ENCODE peak calls at places on chromosome 19, in eight cellular contexts. One of them, this sample, is unnamed. For H3K4me1 and H3K27me3, the result is how much of the 10 kb centered on the place peaks cover.

GRCh38 chr19:6417713-6418561 is 6.7 kb downstream of the KHSRP start:
- DNase-seq in right lobe of liver: no peak
- DNase-seq in endodermal cell: peak
- DNase-seq in lower lobe of right lung: no peak
- DNase-seq in GM23338: peak
- DNase-seq in left ventricle myocardium inferior: no peak
- DNase-seq in stomach: no peak
- DNase-seq in K562: no peak
- DNase-seq in this sample: no peak

GRCh38 chr19:5341448-5341820 is 822 bp upstream of the PTPRS start:
- DNase-seq in right lobe of liver: no peak
- DNase-seq in endodermal cell: no peak
- DNase-seq in lower lobe of right lung: no peak
- DNase-seq in GM23338: no peak
- DNase-seq in left ventricle myocardium inferior: no peak
- DNase-seq in stomach: no peak
- DNase-seq in K562: no peak
- DNase-seq in this sample: no peak

GRCh38 chr19:50332264-50333038 is 3.3 kb upstream of the KCNC3 start:
- DNase-seq in right lobe of liver: no peak
- DNase-seq in endodermal cell: peak
- DNase-seq in lower lobe of right lung: peak
- DNase-seq in GM23338: peak
- DNase-seq in left ventricle myocardium inferior: no peak
- DNase-seq in stomach: no peak
- DNase-seq in K562: no peak
- DNase-seq in this sample: no peak

GRCh38 chr19:18895828-18896341 is at the start of gene CERS1:
- DNase-seq in right lobe of liver: no peak
- DNase-seq in endodermal cell: peak
- DNase-seq in lower lobe of right lung: no peak
- DNase-seq in GM23338: peak
- DNase-seq in left ventricle myocardium inferior: no peak
- DNase-seq in stomach: no peak
- DNase-seq in K562: peak
- DNase-seq in this sample: peak

GRCh38 chr19:18919086-18919894 is at the start of the genes COPE and DDX49:
- DNase-seq in right lobe of liver: peak
- DNase-seq in endodermal cell: peak
- DNase-seq in lower lobe of right lung: peak
- DNase-seq in GM23338: peak
- DNase-seq in left ventricle myocardium inferior: peak
- DNase-seq in stomach: peak
- DNase-seq in K562: peak
- DNase-seq in this sample: peak

GRCh38 chr19:32896516-32897214 is 27.1 kb upstream of the SLC7A9 start:
- DNase-seq in right lobe of liver: no peak
- DNase-seq in endodermal cell: no peak
- DNase-seq in lower lobe of right lung: no peak
- DNase-seq in GM23338: no peak
- DNase-seq in left ventricle myocardium inferior: no peak
- DNase-seq in stomach: no peak
- DNase-seq in K562: no peak
- DNase-seq in this sample: peak

GRCh38 chr19:17475541-17476115 is 5.3 kb downstream of the SLC27A1 start:
- DNase-seq in right lobe of liver: no peak
- DNase-seq in endodermal cell: no peak
- DNase-seq in lower lobe of right lung: peak
- DNase-seq in GM23338: no peak
- DNase-seq in left ventricle myocardium inferior: peak
- DNase-seq in stomach: peak
- DNase-seq in K562: no peak
- DNase-seq in this sample: peak

GRCh38 chr19:56383826-56384605 is 9.3 kb downstream of the ZNF582 start:
- DNase-seq in right lobe of liver: no peak
- DNase-seq in endodermal cell: no peak
- DNase-seq in lower lobe of right lung: no peak
- DNase-seq in GM23338: peak
- DNase-seq in left ventricle myocardium inferior: no peak
- DNase-seq in stomach: no peak
- DNase-seq in K562: no peak
- DNase-seq in this sample: no peak

GRCh38 chr19:5048727-5049553 is 80.0 kb downstream of the KDM4B start:
- DNase-seq in right lobe of liver: no peak
- DNase-seq in endodermal cell: no peak
- DNase-seq in lower lobe of right lung: no peak
- DNase-seq in GM23338: no peak
- DNase-seq in left ventricle myocardium inferior: no peak
- DNase-seq in stomach: no peak
- DNase-seq in K562: no peak
- DNase-seq in this sample: peak

GRCh38 chr19:55340144-55340783 is 588 bp downstream of the KMT5C start:
- DNase-seq in right lobe of liver: peak
- DNase-seq in endodermal cell: peak
- DNase-seq in lower lobe of right lung: peak
- DNase-seq in GM23338: no peak
- DNase-seq in left ventricle myocardium inferior: no peak
- DNase-seq in stomach: no peak
- DNase-seq in K562: peak
- DNase-seq in this sample: peak

GRCh38 chr19:48588670-48589399 is 17.7 kb upstream of the SPACA4 start:
- DNase-seq in right lobe of liver: peak
- DNase-seq in endodermal cell: peak
- DNase-seq in lower lobe of right lung: peak
- DNase-seq in GM23338: peak
- DNase-seq in left ventricle myocardium inferior: peak
- DNase-seq in stomach: peak
- DNase-seq in K562: peak
- DNase-seq in this sample: peak

GRCh38 chr19:54477650-54478049 is 4.6 kb upstream of the CDC42EP5 start:
- DNase-seq in right lobe of liver: no peak
- DNase-seq in endodermal cell: no peak
- DNase-seq in lower lobe of right lung: no peak
- DNase-seq in GM23338: no peak
- DNase-seq in left ventricle myocardium inferior: no peak
- DNase-seq in stomach: no peak
- DNase-seq in K562: no peak
- DNase-seq in this sample: no peak

GRCh38 chr19:5003781-5004180 is 34.9 kb downstream of the KDM4B start:
- DNase-seq in right lobe of liver: no peak
- DNase-seq in endodermal cell: no peak
- DNase-seq in lower lobe of right lung: no peak
- DNase-seq in GM23338: no peak
- DNase-seq in left ventricle myocardium inferior: no peak
- DNase-seq in stomach: no peak
- DNase-seq in K562: no peak
- DNase-seq in this sample: no peak

GRCh38 chr19:37987356-37988332 is 80.6 kb downstream of the SIPA1L3 start:
- DNase-seq in right lobe of liver: no peak
- DNase-seq in endodermal cell: peak
- DNase-seq in lower lobe of right lung: no peak
- DNase-seq in GM23338: peak
- DNase-seq in left ventricle myocardium inferior: no peak
- DNase-seq in stomach: no peak
- DNase-seq in K562: peak
- DNase-seq in this sample: no peak

GRCh38 chr19:43765109-43765876 is 10.5 kb upstream of the SMG9 start:
- DNase-seq in right lobe of liver: no peak
- DNase-seq in endodermal cell: peak
- DNase-seq in lower lobe of right lung: no peak
- DNase-seq in GM23338: no peak
- DNase-seq in left ventricle myocardium inferior: no peak
- DNase-seq in stomach: peak
- DNase-seq in K562: peak
- DNase-seq in this sample: peak

GRCh38 chr19:16587031-16588023 is 15.1 kb upstream of the SLC35E1 start:
- DNase-seq in right lobe of liver: no peak
- DNase-seq in endodermal cell: peak
- DNase-seq in lower lobe of right lung: peak
- DNase-seq in GM23338: peak
- DNase-seq in left ventricle myocardium inferior: no peak
- DNase-seq in stomach: no peak
- DNase-seq in K562: no peak
- DNase-seq in this sample: no peak

GRCh38 chr19:49216076-49216475 is 58.5 kb downstream of the TRPM4 start:
- DNase-seq in right lobe of liver: no peak
- DNase-seq in endodermal cell: no peak
- DNase-seq in lower lobe of right lung: no peak
- DNase-seq in GM23338: peak
- DNase-seq in left ventricle myocardium inferior: no peak
- DNase-seq in stomach: no peak
- DNase-seq in K562: no peak
- DNase-seq in this sample: no peak

GRCh38 chr19:38046254-38047047 is 139.4 kb downstream of the SIPA1L3 start:
- DNase-seq in right lobe of liver: no peak
- DNase-seq in endodermal cell: no peak
- DNase-seq in lower lobe of right lung: no peak
- DNase-seq in GM23338: no peak
- DNase-seq in left ventricle myocardium inferior: no peak
- DNase-seq in stomach: peak
- DNase-seq in K562: no peak
- DNase-seq in this sample: no peak

GRCh38 chr19:41411094-41411493 is 13.5 kb downstream of the BCKDHA start:
- DNase-seq in right lobe of liver: no peak
- DNase-seq in endodermal cell: no peak
- DNase-seq in lower lobe of right lung: no peak
- DNase-seq in GM23338: no peak
- DNase-seq in left ventricle myocardium inferior: no peak
- DNase-seq in stomach: no peak
- DNase-seq in K562: no peak
- DNase-seq in this sample: no peak
- H3K4me1 ChIP-seq in right lobe of liver: under half
- H3K4me1 ChIP-seq in endodermal cell: under half
- H3K4me1 ChIP-seq in lower lobe of right lung: half or more
- H3K4me1 ChIP-seq in GM23338: under half
- H3K4me1 ChIP-seq in left ventricle myocardium inferior: half or more
- H3K4me1 ChIP-seq in stomach: under half
- H3K4me1 ChIP-seq in K562: under half
- H3K4me1 ChIP-seq in this sample: under half

GRCh38 chr19:14248578-14249011 is 42.6 kb upstream of the ADGRL1 start:
- DNase-seq in right lobe of liver: no peak
- DNase-seq in endodermal cell: peak
- DNase-seq in lower lobe of right lung: no peak
- DNase-seq in GM23338: peak
- DNase-seq in left ventricle myocardium inferior: peak
- DNase-seq in stomach: no peak
- DNase-seq in K562: peak
- DNase-seq in this sample: peak

DNA sequence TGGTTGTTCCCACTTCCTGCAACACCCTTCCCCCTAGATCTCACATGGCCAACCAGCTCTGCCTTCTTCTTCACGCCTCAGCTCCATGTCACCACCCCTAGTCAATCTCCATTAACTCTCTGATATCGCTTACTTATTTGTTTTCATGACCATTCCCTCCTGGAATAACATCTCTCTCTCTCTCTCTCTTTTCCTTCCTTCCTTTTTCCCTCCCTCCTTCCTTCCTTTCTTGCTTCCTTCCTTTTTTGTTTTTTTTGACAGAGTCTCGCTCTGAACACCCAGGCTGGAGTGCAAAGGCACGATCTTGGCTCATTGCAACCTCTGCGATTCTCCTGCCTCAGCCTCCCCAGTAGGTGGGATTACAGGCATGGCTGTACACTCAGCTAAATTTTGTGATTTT is 44.9 kb upstream of the ADGRL1 start:
- DNase-seq in right lobe of liver: no peak
- DNase-seq in endodermal cell: no peak
- DNase-seq in lower lobe of right lung: no peak
- DNase-seq in GM23338: no peak
- DNase-seq in left ventricle myocardium inferior: no peak
- DNase-seq in stomach: no peak
- DNase-seq in K562: no peak
- DNase-seq in this sample: no peak
- H3K27me3 ChIP-seq in right lobe of liver: under half
- H3K27me3 ChIP-seq in endodermal cell: under half
- H3K27me3 ChIP-seq in lower lobe of right lung: under half
- H3K27me3 ChIP-seq in GM23338: under half
- H3K27me3 ChIP-seq in left ventricle myocardium inferior: half or more
- H3K27me3 ChIP-seq in stomach: under half
- H3K27me3 ChIP-seq in K562: under half
- H3K27me3 ChIP-seq in this sample: under half

DNA sequence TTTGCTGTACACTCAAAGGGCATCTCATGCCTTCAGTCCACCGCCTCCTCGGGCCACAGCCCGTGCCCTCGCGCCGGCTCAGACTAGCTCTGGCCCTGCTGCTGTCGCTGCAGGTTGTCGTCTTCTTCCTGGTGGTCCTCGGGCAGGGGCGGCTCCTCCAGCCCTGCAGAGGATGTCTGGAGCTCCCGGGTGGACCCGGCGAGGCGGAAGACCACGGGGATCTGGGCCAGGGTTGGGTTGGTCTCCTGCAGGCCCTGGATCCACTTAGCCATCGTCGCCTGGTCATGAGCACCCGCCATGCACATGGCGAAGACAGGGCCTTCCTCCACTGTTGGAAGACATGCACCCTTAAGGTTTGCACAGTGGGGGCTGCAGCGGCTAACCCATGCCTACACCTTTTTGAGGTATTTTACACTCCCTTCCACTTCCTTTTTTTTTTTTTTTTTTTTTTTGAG is 489 bp upstream of the ZNF653 start:
- DNase-seq in right lobe of liver: no peak
- DNase-seq in endodermal cell: no peak
- DNase-seq in lower lobe of right lung: no peak
- DNase-seq in GM23338: no peak
- DNase-seq in left ventricle myocardium inferior: no peak
- DNase-seq in stomach: no peak
- DNase-seq in K562: no peak
- DNase-seq in this sample: no peak
- H3K4me3 ChIP-seq in right lobe of liver: peak
- H3K4me3 ChIP-seq in endodermal cell: peak
- H3K4me3 ChIP-seq in lower lobe of right lung: peak
- H3K4me3 ChIP-seq in GM23338: peak
- H3K4me3 ChIP-seq in left ventricle myocardium inferior: peak
- H3K4me3 ChIP-seq in stomach: peak
- H3K4me3 ChIP-seq in K562: peak
- H3K4me3 ChIP-seq in this sample: peak

GRCh38 chr19:1252221-1252817 is 3.9 kb downstream of the MIDN start:
- DNase-seq in right lobe of liver: peak
- DNase-seq in endodermal cell: no peak
- DNase-seq in lower lobe of right lung: peak
- DNase-seq in GM23338: no peak
- DNase-seq in left ventricle myocardium inferior: peak
- DNase-seq in stomach: peak
- DNase-seq in K562: no peak
- DNase-seq in this sample: peak

GRCh38 chr19:1251503-1252220 is 3.3 kb downstream of the MIDN start:
- DNase-seq in right lobe of liver: no peak
- DNase-seq in endodermal cell: peak
- DNase-seq in lower lobe of right lung: no peak
- DNase-seq in GM23338: no peak
- DNase-seq in left ventricle myocardium inferior: peak
- DNase-seq in stomach: no peak
- DNase-seq in K562: no peak
- DNase-seq in this sample: no peak

GRCh38 chr19:1254081-1254527 is 5.7 kb downstream of the MIDN start:
- DNase-seq in right lobe of liver: no peak
- DNase-seq in endodermal cell: no peak
- DNase-seq in lower lobe of right lung: peak
- DNase-seq in GM23338: no peak
- DNase-seq in left ventricle myocardium inferior: no peak
- DNase-seq in stomach: no peak
- DNase-seq in K562: no peak
- DNase-seq in this sample: no peak

GRCh38 chr19:1253514-1254080 is 5.2 kb downstream of the MIDN start:
- DNase-seq in right lobe of liver: no peak
- DNase-seq in endodermal cell: no peak
- DNase-seq in lower lobe of right lung: no peak
- DNase-seq in GM23338: no peak
- DNase-seq in left ventricle myocardium inferior: no peak
- DNase-seq in stomach: no peak
- DNase-seq in K562: no peak
- DNase-seq in this sample: no peak

GRCh38 chr19:1252818-1253513 is 4.6 kb downstream of the MIDN start:
- DNase-seq in right lobe of liver: peak
- DNase-seq in endodermal cell: peak
- DNase-seq in lower lobe of right lung: peak
- DNase-seq in GM23338: no peak
- DNase-seq in left ventricle myocardium inferior: peak
- DNase-seq in stomach: peak
- DNase-seq in K562: no peak
- DNase-seq in this sample: peak
- H3K4me1 ChIP-seq in right lobe of liver: half or more
- H3K4me1 ChIP-seq in endodermal cell: under half
- H3K4me1 ChIP-seq in lower lobe of right lung: half or more
- H3K4me1 ChIP-seq in GM23338: under half
- H3K4me1 ChIP-seq in left ventricle myocardium inferior: half or more
- H3K4me1 ChIP-seq in stomach: half or more
- H3K4me1 ChIP-seq in K562: under half
- H3K4me1 ChIP-seq in this sample: under half

This sample was measured in SJCRH30.